ENCODE peak calls at places on chromosomes 12 and 14, in six cellular contexts. X is stimulated activated naive B cell treated with anti-CD40 and anti-IgM and Interleukin-4, amounts not matched to agents 10 μg/mL and 1 μg/mL and 100 μg/mL, for 72 hours; R is D341Med; I is activated CD8-positive, alpha-beta memory T cell treated with anti-CD3 and anti-CD28 coated beads for 24 hours; S is A549; V is progenitor cell of endocrine pancreas. U is an unnamed sample.

GRCh38 chr12:104180389-104180788 is 35.2 kb upstream of the TXNRD1 start:
- DNase-seq in I (no peak), V (no peak), R (no peak), X (no peak), S (peak), U (no peak)

GRCh38 chr12:125346361-125346760 is 281.1 kb downstream of the AACS start:
- DNase-seq in X (peak), S (no peak), V (no peak), I (no peak), R (no peak), U (no peak)

GRCh38 chr14:31457665-31458659 is 656 bp upstream of the DTD2 start:
- DNase-seq in I (no peak), X (no peak), R (no peak), V (no peak), S (peak), U (no peak)

GRCh38 chr12:122072031-122072970 is 6.3 kb upstream of the MLXIP start:
- DNase-seq in S (peak), V (no peak), I (no peak), R (no peak), X (no peak), U (no peak)

GRCh38 chr14:69818760-69819191 is 21.7 kb upstream of the SLC10A1 start:
- DNase-seq in S (peak), I (peak), R (peak), V (peak), X (peak), U (peak)

GRCh38 chr12:95385646-95386045 is 88.3 kb upstream of the METAP2 start:
- DNase-seq in I (no peak), V (no peak), R (peak), S (no peak), X (no peak), U (no peak)

GRCh38 chr14:75088566-75089373 is 19.3 kb downstream of the ZC2HC1C start:
- DNase-seq in V (peak), R (peak), I (no peak), S (peak), X (no peak), U (peak)

GRCh38 chr12:54173066-54173726 is 15.6 kb downstream of the SMUG1 start:
- DNase-seq in V (no peak), I (peak), X (no peak), R (peak), S (no peak), U (no peak)

GRCh38 chr14:22657861-22658260 is 13.7 kb upstream of the OR6J1 start:
- DNase-seq in I (no peak), R (no peak), X (no peak), V (no peak), S (peak), U (no peak)

GRCh38 chr12:132084681-132085635 is 59.2 kb downstream of the DDX51 start:
- DNase-seq in X (peak), V (peak), I (peak), R (peak), S (peak), U (peak)

GRCh38 chr14:55031190-55031589 is 4.2 kb downstream of the SOCS4 start:
- DNase-seq in R (no peak), I (no peak), X (no peak), V (no peak), S (no peak), U (no peak)

GRCh38 chr12:115060477-115061168 is 376.6 kb upstream of the TBX3 start:
- DNase-seq in S (no peak), R (no peak), I (no peak), V (no peak), X (no peak), U (no peak)

GRCh38 chr14:93619176-93619793 is 169.0 kb downstream of the PRIMA1 start:
- DNase-seq in R (peak), V (peak), I (no peak), X (peak), S (peak), U (peak)

GRCh38 chr14:92088494-92088893 is 17.9 kb downstream of the ATXN3 start:
- DNase-seq in X (no peak), I (no peak), R (no peak), V (no peak), S (no peak), U (no peak)

GRCh38 chr12:124568431-124569374 is 1.3 kb upstream of the NCOR2 start:
- DNase-seq in V (no peak), R (peak), I (peak), S (peak), X (peak), U (peak)